ENCODE peak calls at places on chromosomes 11 and 22, in ten cellular contexts. D is tibial artery, C is progenitor cell of endocrine pancreas, I is adrenal gland, N is sigmoid colon, W is foreskin fibroblast, E is omental fat pad, M is endothelial cell, X is psoas muscle, H is uterus. G is an unnamed sample.

GRCh38 chr22:17638432-17639237 is at the start of gene BCL2L13:
- DNase-seq in C (peak), W (peak), N (peak), E (peak), D (peak), I (peak), M (peak), H (peak), X (peak), G (peak)

GRCh38 chr11:43130616-43131015 is 181.2 kb upstream of the API5 start:
- DNase-seq in W (no peak), D (no peak), H (no peak), N (no peak), X (no peak), C (no peak), E (no peak), M (peak), I (peak), G (no peak)

GRCh38 chr22:37392929-37393328 is 34.4 kb downstream of the ELFN2 start:
- DNase-seq in N (no peak), E (no peak), M (no peak), X (no peak), C (no peak), D (no peak), W (no peak), H (no peak), I (no peak), G (no peak)

GRCh38 chr11:108985611-108986279 is 320.9 kb downstream of the DDX10 start:
- DNase-seq in N (no peak), H (no peak), X (no peak), D (no peak), E (no peak), C (no peak), I (no peak), W (peak), M (no peak), G (no peak)

GRCh38 chr11:2687782-2688191 is 12.0 kb downstream of the KCNQ1OT1 start:
- DNase-seq in M (no peak), H (no peak), X (peak), D (peak), N (peak), C (no peak), E (no peak), I (peak), W (no peak), G (peak)

GRCh38 chr22:19242699-19243098 is 48.8 kb downstream of the CLTCL1 start:
- DNase-seq in N (no peak), I (no peak), E (no peak), D (no peak), C (no peak), M (no peak), X (no peak), W (no peak), H (no peak), G (no peak)

GRCh38 chr11:33635161-33635560 is 65.5 kb downstream of the C11orf91 start:
- DNase-seq in C (no peak), M (no peak), W (peak), N (peak), E (peak), D (no peak), H (peak), X (peak), I (no peak), G (no peak)

GRCh38 chr11:3375552-3375951 is 3.4 kb downstream of the ZNF195 start:
- DNase-seq in N (no peak), I (no peak), M (no peak), H (no peak), X (no peak), E (no peak), D (no peak), C (no peak), W (peak), G (no peak)

GRCh38 chr11:125110996-125111340 is 458 bp downstream of the TMEM218 start:
- DNase-seq in C (no peak), E (no peak), M (no peak), I (no peak), H (no peak), X (no peak), D (no peak), N (no peak), W (peak), G (no peak)

GRCh38 chr11:46649180-46649738 is 31.9 kb downstream of the ATG13 start:
- DNase-seq in W (peak), C (no peak), M (no peak), X (no peak), N (peak), I (peak), E (no peak), D (peak), H (peak), G (no peak)

GRCh38 chr11:75627879-75628668 is 40.8 kb downstream of the MAP6 start:
- DNase-seq in I (peak), X (no peak), N (no peak), C (no peak), E (no peak), H (no peak), M (no peak), W (peak), D (no peak), G (no peak)

GRCh38 chr11:95230054-95231034 is 658 bp downstream of the SESN3 start:
- DNase-seq in W (peak), I (peak), C (peak), D (peak), H (peak), X (peak), M (peak), E (no peak), N (peak), G (peak)

GRCh38 chr11:92657226-92657625 is 312.2 kb upstream of the MTNR1B start:
- DNase-seq in E (no peak), M (no peak), I (no peak), X (no peak), N (no peak), C (no peak), D (no peak), H (no peak), W (no peak), G (no peak)

GRCh38 chr11:125315088-125315740 is 150.7 kb downstream of the PKNOX2 start:
- DNase-seq in I (no peak), N (peak), W (no peak), E (no peak), M (no peak), C (no peak), X (peak), H (peak), D (no peak), G (no peak)

GRCh38 chr11:61028135-61028729 is 56.8 kb downstream of the CD6 start:
- DNase-seq in I (no peak), D (no peak), C (no peak), W (no peak), M (no peak), H (no peak), X (no peak), N (peak), E (no peak), G (no peak)

GRCh38 chr11:107695446-107695845 is 16.4 kb downstream of the SLN start:
- DNase-seq in C (no peak), H (no peak), M (no peak), X (no peak), W (peak), I (no peak), E (no peak), D (no peak), N (no peak), G (no peak)

GRCh38 chr11:104130161-104130560 is 33.8 kb downstream of the PDGFD start:
- DNase-seq in N (no peak), M (no peak), X (no peak), E (no peak), I (no peak), W (no peak), H (no peak), D (no peak), C (no peak), G (no peak)

GRCh38 chr22:39092111-39092867 is 4.8 kb upstream of the APOBEC3H start:
- DNase-seq in I (no peak), H (no peak), E (no peak), D (no peak), X (peak), N (no peak), W (no peak), C (no peak), M (no peak), G (no peak)

GRCh38 chr11:8389034-8389996 is 125.6 kb upstream of the LMO1 start:
- DNase-seq in N (no peak), C (no peak), H (no peak), I (peak), E (no peak), X (no peak), D (no peak), W (no peak), M (no peak), G (no peak)

GRCh38 chr11:60872952-60873524 is 5.7 kb downstream of the ZP1 start:
- DNase-seq in W (peak), E (no peak), N (peak), C (no peak), D (no peak), X (peak), H (no peak), M (no peak), I (peak), G (no peak)

GRCh38 chr11:2802389-2803185 is 83.0 kb downstream of the CDKN1C start:
- DNase-seq in D (peak), M (no peak), C (peak), W (no peak), X (peak), H (peak), N (peak), E (no peak), I (peak), G (peak)

GRCh38 chr22:17828502-17829080 is 54.3 kb upstream of the BID start:
- DNase-seq in W (no peak), M (no peak), D (no peak), H (no peak), N (no peak), X (no peak), E (no peak), I (no peak), C (no peak), G (no peak)

GRCh38 chr11:61533401-61533800 is 24.9 kb downstream of the LRRC10B start:
- DNase-seq in M (no peak), W (no peak), D (no peak), N (no peak), H (no peak), C (no peak), I (no peak), E (no peak), X (no peak), G (no peak)

GRCh38 chr11:57787920-57788716 is 26.5 kb downstream of the CTNND1 start:
- DNase-seq in D (no peak), X (no peak), I (no peak), C (no peak), H (no peak), W (no peak), E (no peak), N (no peak), M (no peak), G (no peak)

GRCh38 chr11:47616726-47617416 is 22.7 kb upstream of the C1QTNF4 start:
- DNase-seq in W (peak), X (no peak), I (peak), H (peak), C (no peak), E (no peak), N (peak), D (peak), M (peak), G (no peak)

GRCh38 chr11:61873588-61874459 is 17.5 kb downstream of the FADS3 start:
- DNase-seq in M (no peak), E (no peak), H (no peak), D (no peak), I (no peak), X (peak), N (peak), C (no peak), W (no peak), G (no peak)

GRCh38 chr22:39184586-39185577 is 32.4 kb upstream of the CBX7 start:
- DNase-seq in H (no peak), M (no peak), X (no peak), D (no peak), C (no peak), E (no peak), N (peak), I (peak), W (no peak), G (no peak)

GRCh38 chr22:32985899-32986772 is 72.0 kb downstream of the SYN3 start:
- DNase-seq in X (no peak), E (peak), M (peak), D (peak), I (peak), N (peak), C (peak), H (peak), W (peak), G (peak)

GRCh38 chr11:115078461-115079438 is 400.4 kb downstream of the NXPE2 start:
- DNase-seq in W (no peak), I (no peak), D (no peak), M (no peak), C (no peak), N (no peak), H (no peak), E (no peak), X (no peak), G (no peak)

GRCh38 chr11:110089617-110090282 is 3.4 kb upstream of the ZC3H12C start:
- DNase-seq in D (no peak), I (no peak), E (no peak), X (no peak), H (no peak), C (no peak), N (no peak), W (no peak), M (no peak), G (no peak)

GRCh38 chr22:17970205-17970708 is 54.1 kb downstream of the MICAL3 start:
- DNase-seq in I (peak), W (peak), E (no peak), M (no peak), N (no peak), D (no peak), X (no peak), H (no peak), C (no peak), G (no peak)

GRCh38 chr11:130520231-130520630 is 71.8 kb downstream of the ADAMTS15 start:
- DNase-seq in H (peak), M (no peak), W (no peak), I (no peak), N (no peak), D (peak), X (no peak), C (no peak), E (no peak), G (no peak)

GRCh38 chr11:26420331-26420730 is 88.4 kb downstream of the ANO3 start:
- DNase-seq in I (no peak), E (no peak), W (no peak), D (no peak), N (no peak), X (no peak), H (no peak), M (peak), C (no peak), G (no peak)

GRCh38 chr11:116736763-116737162 is 36.0 kb downstream of the BUD13 start:
- DNase-seq in X (no peak), E (no peak), H (no peak), W (no peak), M (no peak), D (no peak), N (no peak), C (no peak), I (no peak), G (no peak)

GRCh38 chr22:50271519-50271970 is 1.4 kb upstream of the MAPK11 start:
- DNase-seq in E (no peak), C (no peak), X (no peak), D (no peak), N (no peak), M (peak), I (peak), W (peak), H (peak), G (no peak)

GRCh38 chr11:134754823-134755198 is 342.8 kb upstream of the B3GAT1 start:
- DNase-seq in C (no peak), M (no peak), H (no peak), N (no peak), I (no peak), D (no peak), E (no peak), X (no peak), W (no peak), G (no peak)

GRCh38 chr22:33562484-33562883 is 357.8 kb downstream of the LARGE1 start:
- DNase-seq in C (no peak), M (no peak), D (no peak), W (no peak), N (no peak), H (no peak), E (no peak), X (no peak), I (no peak), G (no peak)

GRCh38 chr11:47552086-47552580 is 799 bp downstream of the CELF1 start:
- DNase-seq in X (no peak), W (peak), D (no peak), I (peak), H (no peak), E (no peak), N (peak), C (peak), M (peak), G (peak)

GRCh38 chr11:73869234-73869949 is 7.3 kb downstream of the COA4 start:
- DNase-seq in N (no peak), H (no peak), W (peak), X (no peak), M (no peak), E (no peak), C (no peak), I (peak), D (no peak), G (no peak)

GRCh38 chr22:33883961-33884808 is 36.1 kb downstream of the LARGE1 start:
- DNase-seq in M (no peak), H (no peak), E (no peak), W (no peak), X (peak), D (no peak), N (no peak), C (no peak), I (peak), G (no peak)

GRCh38 chr11:15885913-15886698 is 470.2 kb downstream of the SOX6 start:
- DNase-seq in E (no peak), D (no peak), C (no peak), H (no peak), X (peak), M (no peak), N (no peak), W (no peak), I (no peak), G (no peak)
- TF ChIP-seq CTCF in E (no peak), D (no peak), C (no peak), H (no peak), X (peak), M (no peak), N (no peak), W (no peak), I (no peak), G (no peak)

GRCh38 chr22:22371031-22371541 is 126.5 kb downstream of the VPREB1 start:
- DNase-seq in N (no peak), X (peak), D (no peak), W (no peak), I (peak), H (no peak), E (no peak), M (no peak), C (no peak), G (no peak)
- TF ChIP-seq CTCF in N (no peak), X (no peak), D (no peak), W (no peak), I (no peak), H (no peak), E (no peak), M (no peak), C (no peak), G (no peak)

DNA sequence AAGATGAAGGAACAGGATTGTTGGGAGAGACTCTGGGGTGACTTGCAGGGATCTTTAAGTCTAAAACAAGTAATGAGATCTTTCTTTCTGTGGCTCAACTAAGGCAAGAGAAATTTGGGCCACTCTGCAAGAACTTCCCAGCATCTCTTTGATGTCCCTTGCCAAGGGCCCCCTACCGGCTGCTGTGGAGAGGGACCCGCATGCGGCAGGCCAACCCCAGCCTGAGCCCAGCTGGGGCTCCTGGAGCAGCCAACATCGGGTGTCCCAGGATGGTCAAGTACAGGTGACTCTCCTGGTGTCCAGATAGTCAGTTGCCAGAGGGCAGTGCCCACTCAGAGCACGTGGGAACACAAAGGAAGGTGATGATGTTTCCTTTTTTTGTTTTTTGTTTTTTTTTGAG is 363.2 kb downstream of the TBC1D22A start:
- DNase-seq in M (no peak), X (no peak), H (no peak), E (no peak), D (no peak), N (no peak), W (peak), C (no peak), I (no peak), G (no peak)
- TF ChIP-seq CTCF in M (no peak), X (no peak), H (no peak), E (no peak), D (no peak), N (no peak), W (no peak), C (peak), I (no peak), G (no peak)

DNA sequence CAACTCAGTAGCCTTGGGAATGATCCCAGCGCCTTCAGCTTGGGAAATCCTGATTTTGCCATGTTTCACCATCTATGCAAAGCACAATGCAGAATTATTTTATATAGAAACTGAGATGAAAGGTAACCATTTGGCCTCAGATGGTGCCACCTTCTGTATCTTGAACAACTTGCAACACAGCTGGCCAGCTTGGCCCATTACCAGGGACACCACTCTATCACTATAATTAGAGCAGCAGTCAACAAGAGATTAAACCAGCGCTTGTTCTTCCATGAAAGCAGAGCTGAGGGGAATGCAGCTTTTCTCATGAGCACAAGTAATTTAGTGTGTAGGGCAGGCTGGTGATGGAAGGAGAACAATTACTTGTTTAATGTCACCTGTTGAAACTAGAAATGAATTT is 6.7 kb upstream of the ZDHHC13 start:
- DNase-seq in X (peak), E (no peak), C (no peak), N (no peak), I (peak), H (no peak), M (no peak), D (no peak), W (no peak), G (no peak)
- TF ChIP-seq CTCF in X (no peak), E (no peak), C (no peak), N (no peak), I (no peak), H (no peak), M (no peak), D (no peak), W (no peak), G (no peak)

DNA sequence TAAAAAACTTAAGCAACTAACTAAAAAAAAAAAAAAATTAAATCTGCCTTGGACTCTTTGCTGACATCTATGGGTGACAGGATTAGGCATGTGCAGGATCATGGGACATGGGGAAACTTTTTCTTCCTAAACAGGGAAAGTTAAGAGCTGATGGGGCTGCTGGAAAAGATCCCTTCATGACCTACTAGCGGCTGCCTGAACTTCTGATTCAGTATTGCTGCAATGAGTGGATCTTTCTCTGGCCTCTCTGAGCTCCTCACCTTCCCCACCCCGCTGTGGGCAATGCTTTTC is 25.0 kb downstream of the OR5A2 start:
- DNase-seq in E (no peak), M (no peak), N (no peak), I (no peak), C (no peak), D (no peak), H (no peak), X (no peak), W (no peak), G (no peak)
- TF ChIP-seq CTCF in E (no peak), M (no peak), N (no peak), I (no peak), C (no peak), D (no peak), H (no peak), X (no peak), W (no peak), G (no peak)

GRCh38 chr11:121648306-121648705 is 195.5 kb upstream of the SORL1-AS1 start:
- DNase-seq in W (no peak), E (no peak), I (no peak), M (no peak), D (no peak), H (no peak), C (no peak), X (no peak), N (no peak), G (no peak)
- TF ChIP-seq CTCF in W (no peak), E (no peak), I (no peak), M (peak), D (no peak), H (no peak), C (peak), X (no peak), N (no peak), G (no peak)